ENCODE peak calls at places on chromosome X, in six cellular contexts. One of them, this sample, is unnamed.

GRCh38 chrX:10006086-10006485 is 38.9 kb downstream of the CLDN34 start:
- DNase-seq in suprapubic skin: no peak
- DNase-seq in pancreas: no peak
- DNase-seq in Calu3: no peak
- DNase-seq in CD8-positive, alpha-beta T cell: no peak
- DNase-seq in IMR-90: no peak
- DNase-seq in this sample: no peak

GRCh38 chrX:2500681-2501151 is at the start of the genes DHRSX and ZBED1:
- DNase-seq in suprapubic skin: no peak
- DNase-seq in pancreas: peak; percentile 53
- DNase-seq in Calu3: peak; percentile 40
- DNase-seq in CD8-positive, alpha-beta T cell: peak; percentile 29
- DNase-seq in IMR-90: no peak
- DNase-seq in this sample: peak; percentile 18

GRCh38 chrX:42176790-42177189 is 253.4 kb upstream of the CASK start:
- DNase-seq in suprapubic skin: no peak
- DNase-seq in pancreas: no peak
- DNase-seq in Calu3: no peak
- DNase-seq in CD8-positive, alpha-beta T cell: no peak
- DNase-seq in IMR-90: no peak
- DNase-seq in this sample: no peak

GRCh38 chrX:118904664-118905063 is 69.8 kb upstream of the LONRF3 start:
- DNase-seq in suprapubic skin: no peak
- DNase-seq in pancreas: no peak
- DNase-seq in Calu3: no peak
- DNase-seq in CD8-positive, alpha-beta T cell: no peak
- DNase-seq in IMR-90: no peak
- DNase-seq in this sample: no peak

GRCh38 chrX:1035206-1035605 is 177.2 kb downstream of the CRLF2 start:
- DNase-seq in suprapubic skin: peak; percentile 15
- DNase-seq in pancreas: no peak
- DNase-seq in Calu3: no peak
- DNase-seq in CD8-positive, alpha-beta T cell: no peak
- DNase-seq in IMR-90: no peak
- DNase-seq in this sample: no peak

GRCh38 chrX:151085207-151085606 is 91.2 kb upstream of the GPR50 start:
- DNase-seq in suprapubic skin: no peak
- DNase-seq in pancreas: peak; percentile 46
- DNase-seq in Calu3: no peak
- DNase-seq in CD8-positive, alpha-beta T cell: no peak
- DNase-seq in IMR-90: no peak
- DNase-seq in this sample: no peak

GRCh38 chrX:71998836-71999509 is 88.3 kb downstream of the NHSL2 start:
- DNase-seq in suprapubic skin: no peak
- DNase-seq in pancreas: no peak
- DNase-seq in Calu3: peak; percentile 43
- DNase-seq in CD8-positive, alpha-beta T cell: peak; percentile 14
- DNase-seq in IMR-90: no peak
- DNase-seq in this sample: peak; percentile 33

GRCh38 chrX:78455901-78456300 is 128.5 kb upstream of the CYSLTR1 start:
- DNase-seq in suprapubic skin: no peak
- DNase-seq in pancreas: no peak
- DNase-seq in Calu3: no peak
- DNase-seq in CD8-positive, alpha-beta T cell: no peak
- DNase-seq in IMR-90: no peak
- DNase-seq in this sample: no peak

GRCh38 chrX:112051546-112051945 is 31.0 kb downstream of the TRPC5 start:
- DNase-seq in suprapubic skin: no peak
- DNase-seq in pancreas: no peak
- DNase-seq in Calu3: no peak
- DNase-seq in CD8-positive, alpha-beta T cell: no peak
- DNase-seq in IMR-90: no peak
- DNase-seq in this sample: no peak

GRCh38 chrX:44105228-44105913 is 132.2 kb upstream of the NDP start:
- DNase-seq in suprapubic skin: no peak
- DNase-seq in pancreas: no peak
- DNase-seq in Calu3: no peak
- DNase-seq in CD8-positive, alpha-beta T cell: no peak
- DNase-seq in IMR-90: no peak
- DNase-seq in this sample: no peak

GRCh38 chrX:154652311-154653047 is 900 bp downstream of the CTAG2 start:
- DNase-seq in suprapubic skin: no peak
- DNase-seq in pancreas: no peak
- DNase-seq in Calu3: no peak
- DNase-seq in CD8-positive, alpha-beta T cell: no peak
- DNase-seq in IMR-90: no peak
- DNase-seq in this sample: no peak

GRCh38 chrX:51459125-51459524 is 37.3 kb downstream of the NUDT11 start:
- DNase-seq in suprapubic skin: no peak
- DNase-seq in pancreas: no peak
- DNase-seq in Calu3: peak; percentile 24
- DNase-seq in CD8-positive, alpha-beta T cell: no peak
- DNase-seq in IMR-90: peak; percentile 13
- DNase-seq in this sample: peak; percentile 34

GRCh38 chrX:43002526-43003203 is 224.7 kb upstream of the PPP1R2C start:
- DNase-seq in suprapubic skin: no peak
- DNase-seq in pancreas: no peak
- DNase-seq in Calu3: no peak
- DNase-seq in CD8-positive, alpha-beta T cell: no peak
- DNase-seq in IMR-90: no peak
- DNase-seq in this sample: no peak

GRCh38 chrX:34638116-34638515 is 19.0 kb downstream of the TMEM47 start:
- DNase-seq in suprapubic skin: no peak
- DNase-seq in pancreas: no peak
- DNase-seq in Calu3: no peak
- DNase-seq in CD8-positive, alpha-beta T cell: no peak
- DNase-seq in IMR-90: peak; percentile 54
- DNase-seq in this sample: peak; percentile 57

GRCh38 chrX:39633293-39633692 is 464.5 kb downstream of the BCOR start:
- DNase-seq in suprapubic skin: no peak
- DNase-seq in pancreas: no peak
- DNase-seq in Calu3: no peak
- DNase-seq in CD8-positive, alpha-beta T cell: no peak
- DNase-seq in IMR-90: no peak
- DNase-seq in this sample: peak; percentile 10

GRCh38 chrX:97039363-97040029 is 155.8 kb downstream of the RPA4 start:
- DNase-seq in suprapubic skin: no peak
- DNase-seq in pancreas: peak; percentile 34
- DNase-seq in Calu3: peak; percentile 4
- DNase-seq in CD8-positive, alpha-beta T cell: no peak
- DNase-seq in IMR-90: peak; percentile 26
- DNase-seq in this sample: peak; percentile 50

GRCh38 chrX:70496491-70496890 is 51.9 kb downstream of the DLG3 start:
- DNase-seq in suprapubic skin: no peak
- DNase-seq in pancreas: no peak
- DNase-seq in Calu3: no peak
- DNase-seq in CD8-positive, alpha-beta T cell: no peak
- DNase-seq in IMR-90: no peak
- DNase-seq in this sample: no peak

GRCh38 chrX:103310592-103311400 is at the start of gene BEX2:
- DNase-seq in suprapubic skin: peak; percentile 66
- DNase-seq in pancreas: peak; percentile 89
- DNase-seq in Calu3: peak; percentile 71
- DNase-seq in CD8-positive, alpha-beta T cell: peak; percentile 70
- DNase-seq in IMR-90: no peak
- DNase-seq in this sample: peak; percentile 9

GRCh38 chrX:40300286-40300890 is 202.6 kb upstream of the BCOR start:
- DNase-seq in suprapubic skin: no peak
- DNase-seq in pancreas: no peak
- DNase-seq in Calu3: no peak
- DNase-seq in CD8-positive, alpha-beta T cell: no peak
- DNase-seq in IMR-90: no peak
- DNase-seq in this sample: no peak

DNA sequence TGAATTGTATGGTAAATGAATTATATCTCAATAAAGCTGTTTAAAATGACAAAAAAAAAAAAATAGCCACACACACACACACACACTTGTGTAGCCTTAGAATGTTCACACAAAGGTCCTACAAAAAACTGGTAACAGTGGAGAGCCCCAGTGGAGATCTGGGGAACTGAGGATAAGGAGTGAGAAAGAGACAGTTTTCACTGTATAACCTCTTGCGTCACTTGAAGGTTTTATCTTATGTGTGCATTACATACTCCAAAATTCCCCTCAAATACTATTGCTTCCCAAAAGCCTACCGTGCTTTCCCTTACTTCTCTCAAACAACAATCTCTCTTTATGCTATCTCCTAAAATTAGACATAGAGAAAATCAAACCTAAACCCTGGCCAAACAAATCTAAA is 67.8 kb downstream of the SMC1A start:
- DNase-seq in suprapubic skin: no peak
- DNase-seq in pancreas: no peak
- DNase-seq in Calu3: no peak
- DNase-seq in CD8-positive, alpha-beta T cell: no peak
- DNase-seq in IMR-90: peak; percentile 28
- DNase-seq in this sample: peak; percentile 25
- TF ChIP-seq CTCF in suprapubic skin: no peak
- TF ChIP-seq CTCF in pancreas: no peak
- TF ChIP-seq CTCF in Calu3: no peak
- TF ChIP-seq CTCF in CD8-positive, alpha-beta T cell: no peak
- TF ChIP-seq CTCF in IMR-90: peak; percentile 14
- TF ChIP-seq CTCF in this sample: peak; percentile 28

DNA sequence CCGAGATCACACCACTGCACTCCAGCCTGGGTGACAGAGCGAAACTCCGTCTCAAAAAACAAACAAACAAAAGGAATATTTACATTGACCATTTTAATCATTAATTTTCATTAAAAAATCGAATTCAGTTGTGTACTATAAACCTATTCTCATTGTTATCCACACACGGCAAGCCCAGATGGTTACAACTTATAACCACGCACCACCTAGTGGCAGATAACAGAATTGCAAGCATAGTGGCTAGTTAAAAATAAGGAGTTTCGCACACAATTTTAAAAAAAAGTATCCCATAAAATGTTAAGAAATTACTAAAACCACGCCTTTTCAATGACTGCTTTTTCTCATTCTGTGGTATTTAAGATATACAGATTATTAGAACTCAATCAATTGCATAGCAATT is 25.4 kb downstream of the MBNL3 start:
- DNase-seq in suprapubic skin: no peak
- DNase-seq in pancreas: no peak
- DNase-seq in Calu3: no peak
- DNase-seq in CD8-positive, alpha-beta T cell: no peak
- DNase-seq in IMR-90: peak; percentile 6
- DNase-seq in this sample: no peak
- TF ChIP-seq CTCF in suprapubic skin: no peak
- TF ChIP-seq CTCF in pancreas: peak; percentile 11
- TF ChIP-seq CTCF in Calu3: peak; percentile 54
- TF ChIP-seq CTCF in CD8-positive, alpha-beta T cell: peak; percentile 36
- TF ChIP-seq CTCF in IMR-90: peak; percentile 36
- TF ChIP-seq CTCF in this sample: peak; percentile 44

GRCh38 chrX:135572436-135572835 is 52.0 kb downstream of the INTS6L start:
- DNase-seq in suprapubic skin: no peak
- DNase-seq in pancreas: no peak
- DNase-seq in Calu3: no peak
- DNase-seq in CD8-positive, alpha-beta T cell: no peak
- DNase-seq in IMR-90: peak; percentile 1
- DNase-seq in this sample: peak; percentile 5
- TF ChIP-seq CTCF in suprapubic skin: no peak
- TF ChIP-seq CTCF in pancreas: no peak
- TF ChIP-seq CTCF in Calu3: no peak
- TF ChIP-seq CTCF in CD8-positive, alpha-beta T cell: peak; percentile 49
- TF ChIP-seq CTCF in IMR-90: peak; percentile 54
- TF ChIP-seq CTCF in this sample: peak; percentile 31

GRCh38 chrX:48578661-48579128 is 4.4 kb downstream of the RBM3 start:
- DNase-seq in suprapubic skin: no peak
- DNase-seq in pancreas: no peak
- DNase-seq in Calu3: no peak
- DNase-seq in CD8-positive, alpha-beta T cell: no peak
- DNase-seq in IMR-90: no peak
- DNase-seq in this sample: no peak
- TF ChIP-seq CTCF in suprapubic skin: no peak
- TF ChIP-seq CTCF in pancreas: no peak
- TF ChIP-seq CTCF in Calu3: no peak
- TF ChIP-seq CTCF in CD8-positive, alpha-beta T cell: no peak
- TF ChIP-seq CTCF in IMR-90: no peak
- TF ChIP-seq CTCF in this sample: no peak

DNA sequence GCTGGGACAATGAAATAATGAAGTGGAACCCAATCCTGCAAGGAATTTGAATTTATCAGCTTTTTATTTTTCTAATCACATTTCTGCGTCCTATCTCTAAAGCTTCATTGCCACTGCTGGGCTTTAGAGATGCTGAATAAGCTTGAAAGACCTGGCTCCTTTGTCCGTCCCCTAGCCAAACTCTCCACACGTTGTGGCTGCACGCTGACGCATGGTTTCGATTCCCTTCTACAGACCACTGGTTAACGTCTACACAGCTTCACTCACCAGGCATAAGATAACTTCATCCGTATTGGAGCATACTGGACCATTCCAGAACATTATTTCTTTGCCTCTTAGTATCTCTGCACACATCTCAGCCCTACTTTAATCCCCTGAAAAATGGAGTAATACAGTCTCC is 31.2 kb downstream of the SPANXN3 start:
- DNase-seq in suprapubic skin: no peak
- DNase-seq in pancreas: no peak
- DNase-seq in Calu3: no peak
- DNase-seq in CD8-positive, alpha-beta T cell: no peak
- DNase-seq in IMR-90: no peak
- DNase-seq in this sample: no peak
- TF ChIP-seq CTCF in suprapubic skin: no peak
- TF ChIP-seq CTCF in pancreas: no peak
- TF ChIP-seq CTCF in Calu3: no peak
- TF ChIP-seq CTCF in CD8-positive, alpha-beta T cell: no peak
- TF ChIP-seq CTCF in IMR-90: no peak
- TF ChIP-seq CTCF in this sample: no peak

DNA sequence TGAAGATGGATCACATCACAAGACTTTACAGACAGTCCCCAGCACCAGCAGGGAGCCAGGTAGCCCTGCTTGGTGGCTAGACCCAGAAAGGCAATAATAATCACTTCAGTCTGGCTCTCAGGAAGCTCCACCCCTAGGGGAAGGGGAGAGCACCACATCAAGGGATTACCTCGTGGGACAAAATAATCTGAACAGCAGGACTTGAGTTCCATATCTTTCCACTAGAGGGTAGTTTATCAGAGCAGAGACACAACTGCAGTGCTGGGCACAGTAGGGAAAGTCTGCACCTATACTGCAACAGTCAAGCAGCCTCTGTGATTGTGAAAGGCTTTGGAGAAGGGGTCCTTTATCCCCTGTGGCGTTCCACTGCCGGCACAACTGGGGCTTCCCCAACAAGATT is 547.0 kb upstream of the POU3F4 start:
- DNase-seq in suprapubic skin: no peak
- DNase-seq in pancreas: no peak
- DNase-seq in Calu3: peak; percentile 4
- DNase-seq in CD8-positive, alpha-beta T cell: no peak
- DNase-seq in IMR-90: no peak
- DNase-seq in this sample: no peak
- TF ChIP-seq CTCF in suprapubic skin: no peak
- TF ChIP-seq CTCF in pancreas: no peak
- TF ChIP-seq CTCF in Calu3: no peak
- TF ChIP-seq CTCF in CD8-positive, alpha-beta T cell: no peak
- TF ChIP-seq CTCF in IMR-90: no peak
- TF ChIP-seq CTCF in this sample: no peak

This sample was measured in cardiac fibroblast.